ENCODE peak calls at places on chromosomes 1 and 21, in nine cellular contexts. B is PC-9, W is stomach, D is testis, U is left lung, V is adrenal gland, X is right atrium auricular region, T is aorta, J is heart right ventricle. P is an unnamed sample.

GRCh38 chr1:41783189-41783639 is 135.5 kb downstream of the HIVEP3 start:
- DNase-seq in B (peak), W (no peak), D (no peak), U (no peak), V (peak), X (no peak), T (no peak), J (no peak), P (peak)

GRCh38 chr21:31732891-31733520 is 1.1 kb upstream of the SCAF4 start:
- DNase-seq in B (peak), W (no peak), D (peak), U (no peak), V (peak), X (no peak), T (no peak), J (peak), P (peak)

GRCh38 chr1:17227358-17227915 is 21.5 kb upstream of the PADI3 start:
- DNase-seq in B (no peak), W (no peak), D (peak), U (no peak), V (no peak), X (no peak), T (no peak), J (no peak), P (no peak)

GRCh38 chr1:230387296-230387695 is 38.8 kb downstream of the PGBD5 start:
- DNase-seq in B (no peak), W (no peak), D (no peak), U (no peak), V (no peak), X (no peak), T (no peak), J (no peak), P (no peak)

GRCh38 chr1:151946366-151946764 is 37.1 kb upstream of the THEM4 start:
- DNase-seq in B (no peak), W (no peak), D (no peak), U (no peak), V (no peak), X (no peak), T (no peak), J (no peak), P (peak)

GRCh38 chr1:83515566-83516169 is 483.3 kb downstream of the TTLL7 start:
- DNase-seq in B (no peak), W (no peak), D (no peak), U (no peak), V (no peak), X (no peak), T (no peak), J (no peak), P (no peak)

GRCh38 chr1:248596615-248597014 is 885 bp downstream of the OR2T10 start:
- DNase-seq in B (no peak), W (no peak), D (no peak), U (no peak), V (no peak), X (no peak), T (no peak), J (no peak), P (peak)

GRCh38 chr1:235417101-235417697 is 50.0 kb downstream of the TBCE start:
- DNase-seq in B (peak), W (peak), D (peak), U (no peak), V (peak), X (peak), T (no peak), J (peak), P (peak)

GRCh38 chr1:19405195-19405760 is 80.1 kb downstream of the CAPZB start:
- DNase-seq in B (no peak), W (no peak), D (no peak), U (no peak), V (no peak), X (no peak), T (no peak), J (no peak), P (no peak)

DNA sequence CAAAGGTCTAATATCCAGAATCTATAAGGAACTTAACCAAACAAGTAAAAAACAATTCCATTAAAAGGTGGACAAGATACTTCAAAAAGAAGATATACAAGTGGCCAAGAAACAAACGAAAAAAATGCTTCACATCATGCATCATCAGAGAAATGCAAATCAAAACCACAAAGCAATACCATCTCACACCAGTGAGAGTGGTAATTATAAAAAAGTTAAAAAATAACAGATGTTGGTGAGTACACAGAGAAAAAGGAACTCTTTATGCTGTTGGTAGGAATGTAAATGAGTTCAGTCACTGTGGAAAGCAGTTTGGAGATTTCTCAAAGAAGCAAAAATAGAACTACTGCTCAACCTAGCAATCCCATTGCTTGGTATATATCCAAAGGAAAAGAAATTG is 218.6 kb downstream of the SLC44A5 start:
- DNase-seq in B (no peak), W (no peak), D (no peak), U (no peak), V (no peak), X (no peak), T (no peak), J (no peak), P (no peak)
- H3K27ac ChIP-seq in B (no peak), W (no peak), D (no peak), U (no peak), V (no peak), X (no peak), T (no peak), J (no peak), P (no peak)

GRCh38 chr1:91020967-91021685 is 709 bp downstream of the ZNF644 start:
- DNase-seq in B (peak), W (peak), D (peak), U (peak), V (peak), X (peak), T (peak), J (peak), P (peak)

GRCh38 chr1:91021686-91022517 is at the start of gene ZNF644:
- DNase-seq in B (peak), W (peak), D (peak), U (peak), V (peak), X (peak), T (peak), J (peak), P (peak)

GRCh38 chr1:91018006-91018405 is 3.8 kb downstream of the ZNF644 start:
- DNase-seq in B (no peak), W (no peak), D (no peak), U (no peak), V (no peak), X (no peak), T (no peak), J (no peak), P (no peak)

GRCh38 chr1:91022518-91022929 is 689 bp upstream of the ZNF644 start:
- DNase-seq in B (no peak), W (no peak), D (no peak), U (no peak), V (no peak), X (no peak), T (no peak), J (no peak), P (no peak)

DNA sequence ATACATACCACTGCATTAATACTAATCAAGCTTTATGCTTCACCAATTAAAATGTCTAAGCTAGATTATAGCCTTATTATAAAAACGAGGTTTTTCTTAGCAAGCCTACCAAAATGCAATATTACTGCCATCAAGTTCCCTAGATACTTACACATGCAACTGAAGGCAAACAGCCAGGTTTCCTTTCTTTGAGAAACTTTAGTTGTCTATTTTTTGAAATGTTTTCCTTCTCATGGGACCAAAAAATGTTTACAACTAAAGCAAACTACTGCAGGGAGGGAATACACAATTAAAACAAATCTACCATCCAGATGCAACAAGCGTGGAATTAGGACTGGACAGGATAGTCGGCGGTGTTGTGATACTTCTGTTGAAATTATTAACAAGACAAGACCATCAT is 1.3 kb downstream of the ZNF644 start:
- DNase-seq in B (no peak), W (no peak), D (no peak), U (no peak), V (no peak), X (no peak), T (no peak), J (no peak), P (no peak)
- H3K27ac ChIP-seq in B (peak), W (peak), D (peak), U (peak), V (peak), X (peak), T (no peak), J (peak), P (peak)

GRCh38 chr1:174965006-174965971 is 34.5 kb upstream of the CACYBP start:
- DNase-seq in B (no peak), W (peak), D (peak), U (no peak), V (no peak), X (no peak), T (no peak), J (no peak), P (no peak)

GRCh38 chr1:174963547-174964125 is 36.1 kb upstream of the CACYBP start:
- DNase-seq in B (no peak), W (no peak), D (no peak), U (no peak), V (no peak), X (no peak), T (no peak), J (no peak), P (no peak)

GRCh38 chr1:174964261-174964984 is 35.3 kb upstream of the CACYBP start:
- DNase-seq in B (peak), W (no peak), D (no peak), U (no peak), V (no peak), X (no peak), T (no peak), J (no peak), P (no peak)

GRCh38 chr1:174967845-174968705 is 31.7 kb upstream of the CACYBP start:
- DNase-seq in B (no peak), W (no peak), D (no peak), U (no peak), V (no peak), X (no peak), T (no peak), J (no peak), P (no peak)

GRCh38 chr1:174966000-174966572 is 33.7 kb upstream of the CACYBP start:
- DNase-seq in B (no peak), W (no peak), D (no peak), U (no peak), V (no peak), X (no peak), T (no peak), J (no peak), P (no peak)
- H3K27ac ChIP-seq in B (peak), W (peak), D (peak), U (peak), V (peak), X (peak), T (no peak), J (peak), P (no peak)

GRCh38 chr1:2427051-2427450 is 14.7 kb upstream of the PEX10 start:
- DNase-seq in B (no peak), W (no peak), D (no peak), U (no peak), V (no peak), X (no peak), T (no peak), J (no peak), P (no peak)
- H3K27ac ChIP-seq in B (no peak), W (no peak), D (no peak), U (no peak), V (no peak), X (no peak), T (no peak), J (no peak), P (no peak)